ENCODE peak calls at places on chromosomes 3 and 15, in four cellular contexts. W is fibroblast of pulmonary artery, J is heart left ventricle, Y is GM23338. D is an unnamed sample.

GRCh38 chr15:48440084-48440483 is 108.9 kb downstream of the DUT start:
- DNase-seq in W (peak), Y (peak), J (peak), D (peak)

GRCh38 chr3:56612146-56612545 is 55.2 kb downstream of the CCDC66 start:
- DNase-seq in Y (no peak), W (no peak), J (no peak), D (no peak)

GRCh38 chr3:115975353-115975752 is 352.0 kb downstream of the GAP43 start:
- DNase-seq in Y (no peak), W (peak), J (no peak), D (no peak)

GRCh38 chr15:82305621-82306048 is 43.0 kb downstream of the SAXO2 start:
- DNase-seq in Y (no peak), J (no peak), W (no peak), D (no peak)

GRCh38 chr3:171561601-171562323 is 101.6 kb upstream of the TNIK start:
- DNase-seq in W (peak), Y (no peak), J (no peak), D (no peak)

GRCh38 chr15:51499379-51499976 is 123.1 kb downstream of the DMXL2 start:
- DNase-seq in Y (peak), J (no peak), W (peak), D (no peak)

GRCh38 chr3:129552287-129553050 is 9.5 kb downstream of the H1-8 start:
- DNase-seq in J (no peak), W (no peak), Y (no peak), D (no peak)

GRCh38 chr3:50010959-50011358 is 71.0 kb downstream of the RBM6 start:
- DNase-seq in W (no peak), Y (no peak), J (no peak), D (no peak)

GRCh38 chr3:45306406-45307008 is 80.4 kb upstream of the TMEM158 start:
- DNase-seq in J (no peak), Y (no peak), W (no peak), D (no peak)

GRCh38 chr3:122533480-122533879 is 18.7 kb upstream of the KPNA1 start:
- DNase-seq in J (no peak), W (no peak), Y (no peak), D (no peak)

GRCh38 chr3:196016485-196016884 is 65.4 kb downstream of the TFRC start:
- DNase-seq in Y (no peak), J (no peak), W (peak), D (no peak)

GRCh38 chr15:63939531-63940130 is 105.9 kb upstream of the HERC1 start:
- DNase-seq in W (peak), J (peak), Y (no peak), D (peak)

GRCh38 chr3:133271491-133271890 is 128.4 kb upstream of the BFSP2 start:
- DNase-seq in W (no peak), J (no peak), Y (peak), D (no peak)

GRCh38 chr3:51734572-51734907 is 27.7 kb downstream of the GRM2 start:
- DNase-seq in J (no peak), Y (peak), W (no peak), D (no peak)

GRCh38 chr3:51735039-51735438 is 28.2 kb downstream of the GRM2 start:
- DNase-seq in W (no peak), Y (no peak), J (no peak), D (no peak)

GRCh38 chr3:51735950-51736349 is 29.1 kb downstream of the GRM2 start:
- DNase-seq in Y (no peak), J (no peak), W (no peak), D (no peak)

GRCh38 chr3:51729005-51729633 is 22.3 kb downstream of the GRM2 start:
- DNase-seq in J (no peak), Y (no peak), W (no peak), D (no peak)

GRCh38 chr3:51733859-51734571 is 27.1 kb downstream of the GRM2 start:
- DNase-seq in W (no peak), J (no peak), Y (no peak), D (no peak)
- H3K4me3 ChIP-seq in W (no peak), J (no peak), Y (no peak), D (no peak)

GRCh38 chr3:160755776-160756304 is at the start of gene PPM1L:
- DNase-seq in Y (peak), J (peak), W (peak), D (no peak)

GRCh38 chr3:160756907-160757623 is 1.0 kb downstream of the PPM1L start:
- DNase-seq in Y (peak), J (peak), W (no peak), D (peak)

GRCh38 chr3:160754855-160755747 is 930 bp upstream of the PPM1L start:
- DNase-seq in W (peak), J (peak), Y (peak), D (peak)

GRCh38 chr3:160758929-160759577 is 3.0 kb downstream of the PPM1L start:
- DNase-seq in Y (no peak), J (no peak), W (no peak), D (no peak)

DNA sequence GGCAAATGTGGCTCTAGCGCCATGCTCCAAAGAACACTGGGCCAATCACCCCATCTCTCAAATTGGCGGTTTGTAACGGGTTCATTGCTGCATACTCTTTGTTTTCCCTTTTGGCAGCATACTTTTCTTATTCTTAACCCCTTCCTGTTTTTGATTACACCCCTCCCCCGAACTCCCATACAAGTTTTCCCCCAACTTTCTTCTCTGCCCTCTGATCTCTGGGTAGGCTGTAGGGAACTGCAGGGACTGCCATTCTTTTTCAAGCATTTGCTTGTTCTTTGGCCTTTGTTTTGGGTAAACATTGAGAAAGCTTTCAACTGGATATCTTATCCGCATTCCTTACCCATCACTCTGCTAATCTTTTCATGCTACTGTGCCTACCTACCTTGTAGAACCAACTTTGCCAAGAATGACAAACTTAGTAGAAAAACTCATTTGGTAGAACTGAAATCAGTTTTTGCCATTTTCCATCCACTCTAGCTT is 1.6 kb downstream of the PPM1L start:
- DNase-seq in Y (peak), J (no peak), W (no peak), D (no peak)
- H3K4me3 ChIP-seq in Y (peak), J (peak), W (no peak), D (no peak)

GRCh38 chr3:62832569-62832968 is 42.6 kb downstream of the CADPS start:
- DNase-seq in J (no peak), Y (no peak), W (no peak), D (no peak)
- H3K4me3 ChIP-seq in J (no peak), Y (no peak), W (no peak), D (no peak)

GRCh38 chr3:63975705-63976104 is 47.6 kb downstream of the PSMD6 start:
- DNase-seq in W (peak), J (peak), Y (no peak), D (peak)
- H3K4me3 ChIP-seq in W (no peak), J (no peak), Y (no peak), D (no peak)

GRCh38 chr3:177347611-177348010 is 150.3 kb upstream of the TBL1XR1 start:
- DNase-seq in W (no peak), J (no peak), Y (no peak), D (no peak)
- H3K4me3 ChIP-seq in W (no peak), J (no peak), Y (no peak), D (no peak)

GRCh38 chr15:83483612-83484011 is 36.5 kb downstream of the SH3GL3 start:
- DNase-seq in Y (no peak), J (no peak), W (no peak), D (no peak)
- H3K4me3 ChIP-seq in Y (no peak), J (no peak), W (no peak), D (no peak)

GRCh38 chr15:58549780-58550064 is 117.9 kb downstream of the LIPC start:
- DNase-seq in Y (no peak), W (no peak), J (no peak), D (no peak)

GRCh38 chr15:58551084-58551763 is 119.4 kb downstream of the LIPC start:
- DNase-seq in Y (no peak), J (no peak), W (no peak), D (no peak)

GRCh38 chr15:58552505-58553364 is 120.9 kb downstream of the LIPC start:
- DNase-seq in W (peak), J (no peak), Y (no peak), D (no peak)

GRCh38 chr15:58553365-58553918 is 121.7 kb downstream of the LIPC start:
- DNase-seq in J (no peak), Y (no peak), W (no peak), D (no peak)

DNA sequence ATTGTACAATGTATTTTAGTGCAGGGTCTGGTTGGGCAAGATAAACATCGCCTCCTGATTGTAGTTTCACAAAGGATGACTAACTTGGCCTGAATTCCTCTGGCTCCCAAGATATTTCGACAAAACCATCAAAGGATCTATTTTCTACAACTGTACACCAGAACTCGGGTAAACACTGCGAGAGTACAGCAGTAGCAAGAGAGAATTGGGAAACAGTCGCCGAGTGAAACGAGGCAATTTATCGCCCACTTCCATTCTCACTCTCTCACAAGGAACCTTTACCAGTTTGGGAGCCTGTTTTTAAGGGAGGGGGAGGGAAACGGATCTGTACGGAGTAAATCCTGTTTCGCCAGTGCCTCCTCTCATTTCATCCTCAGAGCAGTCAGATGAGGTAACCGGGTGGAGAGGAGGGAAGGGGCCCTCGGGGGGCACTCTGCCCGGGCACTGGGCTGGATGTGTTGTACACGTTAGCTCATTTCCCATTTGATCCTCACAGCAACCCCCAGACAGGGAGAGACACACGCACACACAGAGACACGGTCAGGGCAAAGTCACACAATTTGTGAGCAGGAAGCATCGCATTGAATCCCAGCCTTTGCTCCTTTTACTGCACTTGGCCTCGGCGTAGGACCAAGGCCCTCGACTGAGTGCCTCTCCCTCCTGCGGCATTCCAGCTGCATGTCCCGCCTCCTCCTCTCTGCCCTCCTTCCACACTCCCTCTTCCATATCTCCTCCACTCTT is 120.1 kb downstream of the LIPC start:
- DNase-seq in W (peak), Y (peak), J (no peak), D (no peak)
- H3K4me3 ChIP-seq in W (peak), Y (no peak), J (peak), D (peak)

DNA sequence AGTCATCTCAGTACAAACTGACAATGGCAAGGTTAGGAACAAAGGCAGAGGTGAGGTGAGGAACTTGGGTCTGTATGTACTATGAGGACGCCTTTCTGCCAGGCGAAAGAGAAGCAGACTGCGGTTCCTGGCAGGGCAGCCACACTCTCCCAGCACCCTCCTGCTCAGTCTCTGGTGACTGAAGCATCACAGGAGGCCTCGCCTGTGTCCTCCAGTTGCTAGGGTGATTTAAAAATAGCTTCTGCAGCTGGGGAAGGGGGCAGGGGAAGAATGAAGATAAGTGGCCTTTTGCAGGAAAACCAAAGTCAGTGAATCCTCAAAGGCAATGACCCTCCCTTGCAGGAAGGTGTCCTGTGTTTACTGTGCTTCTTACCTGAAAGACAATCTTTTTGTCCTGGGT is 65.6 kb upstream of the DGKG start:
- DNase-seq in J (peak), Y (no peak), W (no peak), D (no peak)
- H3K4me3 ChIP-seq in J (no peak), Y (no peak), W (no peak), D (no peak)

DNA sequence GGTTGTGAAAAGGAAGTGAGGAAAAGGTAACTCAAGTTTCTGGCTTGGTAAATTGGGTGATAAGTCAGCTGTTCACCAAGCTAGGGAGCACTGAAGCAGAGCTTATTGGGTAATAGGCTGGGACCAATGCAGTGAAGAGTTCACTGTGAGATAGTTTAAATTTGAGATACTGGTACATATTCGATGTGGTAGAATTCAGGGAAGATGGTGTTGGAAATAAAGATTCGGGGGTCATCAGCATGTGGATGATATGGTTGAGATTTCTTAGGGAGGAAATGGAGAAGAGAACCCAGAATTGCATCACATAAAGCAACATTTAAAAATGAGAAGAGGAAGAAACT is 16.9 kb downstream of the MME start:
- DNase-seq in J (no peak), W (no peak), Y (no peak), D (no peak)
- H3K4me3 ChIP-seq in J (no peak), W (no peak), Y (no peak), D (no peak)

DNA sequence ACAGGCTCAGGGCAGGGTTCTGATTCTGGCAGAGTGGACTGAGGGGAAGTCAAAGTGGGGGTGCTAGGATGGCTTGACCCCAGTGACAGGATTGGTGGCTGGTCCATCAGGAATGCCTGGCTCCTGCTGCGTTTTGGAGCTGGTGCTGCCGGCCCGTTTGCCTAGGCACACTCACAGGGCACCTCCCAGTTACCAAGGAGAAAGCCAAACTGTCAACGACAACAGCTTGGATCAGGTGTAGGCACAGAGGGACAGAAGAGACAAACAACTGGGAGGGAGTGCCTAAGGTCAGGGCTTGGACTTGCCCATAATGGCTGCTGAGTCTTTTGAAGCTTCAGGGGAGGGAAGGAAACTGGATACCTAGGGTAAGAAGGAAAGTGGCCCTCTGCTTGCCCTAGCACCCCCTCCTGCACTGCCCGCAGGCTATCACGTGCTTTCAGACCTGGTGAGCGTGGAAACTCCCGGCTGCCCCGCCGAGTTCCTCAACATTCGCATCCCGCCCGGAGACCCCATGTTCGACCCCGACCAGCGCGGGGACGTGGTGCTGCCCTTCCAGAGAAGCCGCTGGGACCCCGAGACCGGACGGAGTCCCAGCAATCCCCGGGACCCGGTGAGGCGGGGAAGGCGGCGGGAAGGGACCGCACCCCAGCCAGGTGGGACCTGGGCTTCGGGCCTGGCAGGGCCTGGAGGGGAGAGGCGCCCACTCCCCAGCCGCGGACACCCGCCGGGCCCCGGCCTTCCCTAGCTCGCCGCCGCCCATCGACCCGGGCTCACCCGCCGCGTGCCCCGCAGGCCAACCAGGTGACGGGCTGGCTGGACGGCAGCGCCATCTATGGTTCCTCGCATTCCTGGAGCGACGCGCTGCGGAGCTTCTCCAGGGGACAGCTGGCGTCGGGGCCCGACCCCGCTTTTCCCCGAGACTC is 5.1 kb downstream of the DUOX1 start:
- DNase-seq in J (peak), Y (peak), W (no peak), D (peak)
- H3K4me3 ChIP-seq in J (peak), Y (peak), W (no peak), D (peak)

D was measured in testis.